ENCODE peak calls at places on chromosomes 4 and X, in five cellular contexts. F, V, T, B and S are unnamed samples.

GRCh38 chr4:76246025-76246424 is 5.5 kb upstream of the FAM47E start:
- DNase-seq in T (no peak), B (no peak), V (no peak), F (no peak), S (no peak)

GRCh38 chrX:143081231-143081630 is 55.5 kb downstream of the SPANXN4 start:
- DNase-seq in F (no peak), B (no peak), V (no peak), T (no peak), S (no peak)

GRCh38 chrX:48835524-48836329 is at the start of gene PCSK1N:
- DNase-seq in T (no peak), V (no peak), B (no peak), F (no peak), S (no peak)

GRCh38 chr4:87511500-87511899 is 17.7 kb downstream of the SPARCL1 start:
- DNase-seq in T (no peak), B (no peak), F (no peak), V (no peak), S (no peak)

GRCh38 chrX:12704706-12705105 is 86.5 kb upstream of the PRPS2 start:
- DNase-seq in F (no peak), T (no peak), B (no peak), V (no peak), S (no peak)

GRCh38 chr4:88035292-88035691 is 27.9 kb downstream of the PKD2 start:
- DNase-seq in T (no peak), V (no peak), B (no peak), F (no peak), S (no peak)

GRCh38 chr4:114807759-114808404 is 209.3 kb downstream of the UGT8 start:
- DNase-seq in F (no peak), B (peak), T (no peak), V (no peak), S (no peak)

GRCh38 chr4:42416017-42416416 is 18.7 kb downstream of the SHISA3 start:
- DNase-seq in F (no peak), T (no peak), V (no peak), B (no peak), S (no peak)

GRCh38 chr4:186839122-186840037 is 115.7 kb upstream of the FAT1 start:
- DNase-seq in F (no peak), B (no peak), V (no peak), T (no peak), S (no peak)

GRCh38 chr4:38531126-38531737 is 132.8 kb upstream of the KLF3 start:
- DNase-seq in B (no peak), F (no peak), V (no peak), T (no peak), S (no peak)

GRCh38 chr4:169098054-169098896 is 88.2 kb upstream of the CBR4 start:
- DNase-seq in T (no peak), V (no peak), B (peak), F (no peak), S (no peak)

GRCh38 chr4:39565925-39566630 is 38.8 kb upstream of the UGDH start:
- DNase-seq in V (no peak), T (no peak), B (peak), F (no peak), S (no peak)

GRCh38 chr4:72468904-72469502 is 100.0 kb downstream of the ADAMTS3 start:
- DNase-seq in T (no peak), B (peak), F (peak), V (no peak), S (no peak)

GRCh38 chr4:185040523-185040922 is 22.2 kb downstream of the HELT start:
- DNase-seq in F (no peak), V (no peak), T (no peak), B (no peak), S (no peak)

GRCh38 chr4:23717528-23718248 is 172.2 kb downstream of the PPARGC1A start:
- DNase-seq in B (peak), T (no peak), V (no peak), F (no peak), S (no peak)

GRCh38 chr4:157043131-157043530 is 32.8 kb upstream of the GLRB start:
- DNase-seq in T (no peak), B (peak), F (no peak), V (no peak), S (no peak)

GRCh38 chr4:78561677-78562076 is 10.1 kb downstream of the ANXA3 start:
- DNase-seq in T (no peak), V (no peak), B (no peak), F (no peak), S (no peak)

GRCh38 chr4:135408109-135408508 is 1206.5 kb upstream of the PABPC4L start:
- DNase-seq in V (no peak), F (no peak), B (no peak), T (no peak), S (no peak)

GRCh38 chrX:14916017-14916674 is 42.9 kb downstream of the MOSPD2 start:
- DNase-seq in B (peak), F (no peak), T (no peak), V (no peak), S (no peak)

GRCh38 chrX:28802625-28803024 is 215.4 kb downstream of the IL1RAPL1 start:
- DNase-seq in T (no peak), V (no peak), F (peak), B (no peak), S (no peak)

GRCh38 chrX:45847966-45848365 is 647.3 kb upstream of the DIPK2B start:
- DNase-seq in B (no peak), V (no peak), F (no peak), T (no peak), S (no peak)

GRCh38 chr4:19786616-19787015 is 465.1 kb upstream of the SLIT2 start:
- DNase-seq in B (no peak), F (no peak), V (no peak), T (no peak), S (no peak)

GRCh38 chr4:124686279-124686678 is 26.3 kb downstream of the ANKRD50 start:
- DNase-seq in B (no peak), F (no peak), T (no peak), V (no peak), S (no peak)

GRCh38 chr4:7901274-7901845 is 38.3 kb downstream of the AFAP1 start:
- DNase-seq in V (no peak), F (no peak), T (no peak), B (no peak), S (no peak)

GRCh38 chrX:121000589-121000988 is 15.0 kb upstream of the CT47A1 start:
- DNase-seq in V (no peak), F (no peak), T (no peak), B (peak), S (no peak)

GRCh38 chr4:150769235-150769634 is 187.3 kb downstream of the MAB21L2 start:
- DNase-seq in F (no peak), T (no peak), B (peak), V (no peak), S (no peak)

GRCh38 chr4:118012142-118012541 is 22.1 kb upstream of the NDST3 start:
- DNase-seq in T (no peak), V (no peak), B (no peak), F (no peak), S (no peak)

GRCh38 chr4:288891-289290 is 16.4 kb downstream of the ZNF732 start:
- DNase-seq in B (peak), F (no peak), T (no peak), V (no peak), S (no peak)